ENCODE peak calls at places on chromosomes 13 and 19, in six cellular contexts. U is tibial nerve, H is Peyer's patch, B is endodermal cell, F is BE2C, X is breast epithelium. P is an unnamed sample.

GRCh38 chr13:32267836-32268439 is 47.2 kb downstream of the ZAR1L start:
- DNase-seq in U (no peak), H (peak; percentile 28), B (peak; percentile 93), F (no peak), X (no peak), P (no peak)

GRCh38 chr13:50676602-50677001 is 166.9 kb downstream of the DLEU7 start:
- DNase-seq in U (no peak), H (no peak), B (peak; percentile 58), F (no peak), X (no peak), P (peak; percentile 44)

GRCh38 chr19:37655689-37656491 is 625 bp upstream of the ZFP30 start:
- DNase-seq in U (peak; percentile 61), H (peak; percentile 74), B (peak; percentile 95), F (peak; percentile 90), X (peak; percentile 78), P (peak; percentile 68)

GRCh38 chr19:49333426-49334288 is 1.5 kb upstream of the CD37 start:
- DNase-seq in U (no peak), H (peak; percentile 92), B (peak; percentile 44), F (no peak), X (peak; percentile 34), P (peak; percentile 40)

GRCh38 chr19:47407417-47407774 is 11.9 kb downstream of the MEIS3 start:
- DNase-seq in U (no peak), H (no peak), B (no peak), F (no peak), X (no peak), P (no peak)

GRCh38 chr19:31350693-31351211 is 1.5 kb upstream of the TSHZ3 start:
- DNase-seq in U (no peak), H (no peak), B (peak; percentile 82), F (peak; percentile 65), X (no peak), P (peak; percentile 56)

GRCh38 chr13:96898855-96899254 is 95.4 kb downstream of the OXGR1 start:
- DNase-seq in U (no peak), H (no peak), B (peak; percentile 79), F (no peak), X (no peak), P (no peak)

GRCh38 chr13:107458269-107458668 is 757.1 kb downstream of the LIG4 start:
- DNase-seq in U (no peak), H (no peak), B (no peak), F (no peak), X (no peak), P (no peak)

GRCh38 chr19:15702590-15702930 is 25.3 kb upstream of the OR10H2 start:
- DNase-seq in U (peak; percentile 85), H (peak; percentile 34), B (no peak), F (peak; percentile 69), X (peak; percentile 69), P (no peak)

GRCh38 chr13:45737571-45738002 is 35.5 kb downstream of the CBY2 start:
- DNase-seq in U (no peak), H (no peak), B (peak; percentile 88), F (peak; percentile 36), X (no peak), P (no peak)

GRCh38 chr19:38515906-38516305 is 82.4 kb downstream of the RYR1 start:
- DNase-seq in U (no peak), H (no peak), B (no peak), F (no peak), X (no peak), P (no peak)

GRCh38 chr13:99442273-99442895 is 58.9 kb upstream of the TM9SF2 start:
- DNase-seq in U (peak; percentile 68), H (peak; percentile 44), B (peak; percentile 74), F (peak; percentile 35), X (no peak), P (peak; percentile 45)

GRCh38 chr19:19710506-19710905 is 22.4 kb downstream of the ZNF14 start:
- DNase-seq in U (no peak), H (no peak), B (no peak), F (no peak), X (no peak), P (no peak)

GRCh38 chr19:42683917-42684513 is 56.3 kb downstream of the PSG3 start:
- DNase-seq in U (peak; percentile 25), H (no peak), B (peak; percentile 56), F (peak; percentile 25), X (no peak), P (peak; percentile 31)

GRCh38 chr19:47022140-47022536 is 2.5 kb downstream of the NPAS1 start:
- DNase-seq in U (no peak), H (no peak), B (peak; percentile 55), F (no peak), X (no peak), P (no peak)

GRCh38 chr13:32426981-32427851 is 714 bp downstream of the N4BP2L1 start:
- DNase-seq in U (peak; percentile 39), H (peak; percentile 56), B (peak; percentile 86), F (peak; percentile 50), X (peak; percentile 62), P (peak; percentile 29)

GRCh38 chr19:50669319-50670101 is 20.3 kb downstream of the C19orf81 start:
- DNase-seq in U (peak; percentile 20), H (no peak), B (peak; percentile 71), F (peak; percentile 61), X (no peak), P (peak; percentile 15)

GRCh38 chr19:46716013-46716671 is 772 bp downstream of the PRKD2 start:
- DNase-seq in U (no peak), H (peak; percentile 38), B (peak; percentile 82), F (no peak), X (no peak), P (no peak)

GRCh38 chr13:99029576-99029975 is 51.7 kb upstream of the DOCK9 start:
- DNase-seq in U (no peak), H (no peak), B (no peak), F (no peak), X (no peak), P (no peak)

GRCh38 chr19:51970718-51971117 is 15.9 kb downstream of the ZNF350 start:
- DNase-seq in U (no peak), H (no peak), B (no peak), F (no peak), X (no peak), P (no peak)

GRCh38 chr19:8194528-8195275 is 14.5 kb upstream of the CERS4 start:
- DNase-seq in U (no peak), H (peak; percentile 80), B (peak; percentile 53), F (no peak), X (no peak), P (no peak)

GRCh38 chr13:94309997-94310842 is 169.3 kb downstream of the DCT start:
- DNase-seq in U (no peak), H (no peak), B (no peak), F (no peak), X (no peak), P (peak; percentile 96)

GRCh38 chr13:94308808-94309207 is 170.7 kb downstream of the DCT start:
- DNase-seq in U (no peak), H (no peak), B (no peak), F (no peak), X (no peak), P (no peak)

GRCh38 chr13:94311893-94312292 is 167.6 kb downstream of the DCT start:
- DNase-seq in U (no peak), H (no peak), B (no peak), F (no peak), X (no peak), P (peak; percentile 36)

GRCh38 chr13:94312511-94313191 is 166.8 kb downstream of the DCT start:
- DNase-seq in U (no peak), H (no peak), B (no peak), F (no peak), X (no peak), P (no peak)

GRCh38 chr13:94309576-94309975 is 169.9 kb downstream of the DCT start:
- DNase-seq in U (no peak), H (no peak), B (no peak), F (no peak), X (no peak), P (no peak)
- H3K4me1 ChIP-seq in U (peaks cover 11% of the 10 kb centered on the region), H (no peaks in the 10 kb centered on the region), B (peaks cover 5% of the 10 kb centered on the region), F (peaks cover 19% of the 10 kb centered on the region), X (no peaks in the 10 kb centered on the region), P (peaks cover 14% of the 10 kb centered on the region)

GRCh38 chr19:18418034-18418724 is 1.0 kb upstream of the SSBP4 start:
- DNase-seq in U (no peak), H (no peak), B (peak; percentile 67), F (no peak), X (no peak), P (no peak)
- H3K4me1 ChIP-seq in U (peaks cover 45% of the 10 kb centered on the region), H (peaks cover 11% of the 10 kb centered on the region), B (no peaks in the 10 kb centered on the region), F (peaks cover 22% of the 10 kb centered on the region), X (peaks cover 34% of the 10 kb centered on the region), P (peaks cover 37% of the 10 kb centered on the region)

GRCh38 chr13:73245271-73245670 is 186.5 kb downstream of the KLF5 start:
- DNase-seq in U (no peak), H (no peak), B (no peak), F (no peak), X (no peak), P (no peak)

GRCh38 chr13:73250061-73250460 is 191.3 kb downstream of the KLF5 start:
- DNase-seq in U (no peak), H (no peak), B (no peak), F (no peak), X (no peak), P (no peak)

GRCh38 chr13:73248154-73248553 is 189.3 kb downstream of the KLF5 start:
- DNase-seq in U (no peak), H (no peak), B (no peak), F (no peak), X (no peak), P (no peak)

GRCh38 chr13:73251866-73252265 is 193.1 kb downstream of the KLF5 start:
- DNase-seq in U (no peak), H (no peak), B (no peak), F (no peak), X (no peak), P (no peak)

GRCh38 chr13:73248711-73249580 is 190.1 kb downstream of the KLF5 start:
- DNase-seq in U (no peak), H (no peak), B (peak; percentile 66), F (no peak), X (no peak), P (peak; percentile 63)
- H3K4me1 ChIP-seq in U (no peaks in the 10 kb centered on the region), H (no peaks in the 10 kb centered on the region), B (peaks cover 9% of the 10 kb centered on the region), F (no peaks in the 10 kb centered on the region), X (no peaks in the 10 kb centered on the region), P (peaks cover 2% of the 10 kb centered on the region)

GRCh38 chr19:18465964-18466339 is 28.0 kb upstream of the ISYNA1 start:
- DNase-seq in U (no peak), H (no peak), B (no peak), F (no peak), X (no peak), P (no peak)

GRCh38 chr19:18464646-18465045 is 26.7 kb upstream of the ISYNA1 start:
- DNase-seq in U (peak; percentile 84), H (peak; percentile 22), B (no peak), F (no peak), X (peak; percentile 80), P (peak; percentile 97)

GRCh38 chr19:18467978-18468377 is 30.0 kb upstream of the ISYNA1 start:
- DNase-seq in U (no peak), H (no peak), B (no peak), F (no peak), X (no peak), P (no peak)

GRCh38 chr19:18465214-18465963 is 27.5 kb upstream of the ISYNA1 start:
- DNase-seq in U (no peak), H (no peak), B (no peak), F (no peak), X (no peak), P (no peak)

DNA sequence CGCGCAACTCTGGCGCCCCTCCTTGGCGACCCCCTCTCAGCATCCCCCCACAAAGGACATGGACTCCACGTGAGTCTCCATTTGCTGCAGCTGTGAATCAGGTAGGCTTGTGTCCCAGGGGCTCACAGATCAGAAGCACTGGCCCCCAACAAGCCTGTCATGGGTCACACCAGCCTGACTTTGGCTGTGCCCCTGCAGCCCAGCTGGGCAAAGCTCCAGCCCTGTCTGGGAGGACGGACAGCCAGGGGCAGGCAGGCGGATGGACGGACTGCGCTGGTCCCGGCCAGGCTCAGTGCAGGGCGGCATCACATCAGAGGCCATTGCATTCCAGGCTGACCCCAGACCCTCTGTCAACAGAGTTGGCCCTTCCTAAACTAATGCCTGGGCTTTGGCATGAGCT is 28.4 kb upstream of the ISYNA1 start:
- DNase-seq in U (no peak), H (no peak), B (no peak), F (no peak), X (no peak), P (no peak)
- H3K4me1 ChIP-seq in U (peaks cover 33% of the 10 kb centered on the region), H (no peaks in the 10 kb centered on the region), B (no peaks in the 10 kb centered on the region), F (peaks cover 5% of the 10 kb centered on the region), X (peaks cover 17% of the 10 kb centered on the region), P (peaks cover 24% of the 10 kb centered on the region)